ENCODE peak calls at places on chromosome 2, in five cellular contexts. U is kidney tubule cell; L is head of caudate nucleus; O is activated CD4-positive, alpha-beta T cell treated with anti-CD3 and anti-CD28 coated beads, Interleukin-2, amount 50 U/mL, for 1 hour; X is EL. D is an unnamed sample.

GRCh38 chr2:105546623-105546964 is 147.7 kb upstream of the FHL2 start:
- DNase-seq in L (no peak), O (peak), U (no peak), X (no peak), D (peak)

GRCh38 chr2:88199912-88200682 is 30.0 kb downstream of the THNSL2 start:
- DNase-seq in L (peak), O (no peak), U (peak), X (peak), D (peak)

GRCh38 chr2:68931799-68932198 is 20.9 kb downstream of the GKN2 start:
- DNase-seq in L (no peak), O (no peak), U (no peak), X (no peak), D (no peak)

GRCh38 chr2:160375037-160375436 is 118.6 kb downstream of the RBMS1 start:
- DNase-seq in O (no peak), X (peak), U (no peak), L (no peak), D (peak)

GRCh38 chr2:8115966-8116365 is 565.9 kb upstream of the ID2 start:
- DNase-seq in L (no peak), O (no peak), X (peak), U (no peak), D (no peak)

GRCh38 chr2:197184959-197185586 is 125.5 kb downstream of the ANKRD44 start:
- DNase-seq in L (peak), O (no peak), U (peak), X (no peak), D (peak)

GRCh38 chr2:171390941-171391516 is 42.8 kb downstream of the METTL8 start:
- DNase-seq in X (peak), O (no peak), U (peak), L (no peak), D (peak)

GRCh38 chr2:40274284-40274683 is 177.6 kb downstream of the SLC8A1 start:
- DNase-seq in X (no peak), L (peak), O (no peak), U (no peak), D (no peak)

GRCh38 chr2:6896930-6897759 is 19.6 kb downstream of the RSAD2 start:
- DNase-seq in O (no peak), X (peak), U (peak), L (no peak), D (peak)

GRCh38 chr2:6917761-6918421 is 679 bp downstream of the RNF144A start:
- DNase-seq in X (no peak), U (peak), L (no peak), O (no peak), D (no peak)

GRCh38 chr2:11775384-11775783 is 29.0 kb downstream of the LPIN1 start:
- DNase-seq in X (peak), L (no peak), O (no peak), U (peak), D (peak)

GRCh38 chr2:191478754-191479679 is 198.9 kb upstream of the NABP1 start:
- DNase-seq in O (no peak), L (no peak), U (no peak), X (no peak), D (peak)

GRCh38 chr2:239275037-239275685 is 125.7 kb downstream of the HDAC4 start:
- DNase-seq in X (peak), O (peak), U (peak), L (no peak), D (no peak)

GRCh38 chr2:16190446-16191270 is 250.3 kb downstream of the MYCN start:
- DNase-seq in O (no peak), X (no peak), L (no peak), U (no peak), D (no peak)

GRCh38 chr2:190180313-190181065 is 118.0 kb upstream of the MSTN start:
- DNase-seq in L (peak), O (no peak), X (peak), U (peak), D (peak)

GRCh38 chr2:48768669-48769068 is 13.1 kb upstream of the LHCGR start:
- DNase-seq in O (no peak), L (no peak), U (no peak), X (peak), D (no peak)

GRCh38 chr2:198441876-198442275 is 637.5 kb downstream of the PLCL1 start:
- DNase-seq in U (no peak), X (no peak), L (no peak), O (no peak), D (no peak)

GRCh38 chr2:70084973-70085710 is 2.1 kb upstream of the PCBP1 start:
- DNase-seq in X (no peak), O (peak), L (peak), U (peak), D (peak)

GRCh38 chr2:74583504-74583903 is 29.0 kb downstream of the DOK1 start:
- DNase-seq in U (peak), X (peak), O (no peak), L (no peak), D (no peak)

GRCh38 chr2:181954538-181954883 is 31.1 kb upstream of the PPP1R1C start:
- DNase-seq in X (peak), U (no peak), L (no peak), O (no peak), D (no peak)

GRCh38 chr2:126627623-126628022 is 28.3 kb upstream of the GYPC start:
- DNase-seq in L (no peak), U (no peak), X (no peak), O (no peak), D (no peak)

GRCh38 chr2:218999881-219000568 is 6.8 kb upstream of the CRYBA2 start:
- DNase-seq in X (no peak), O (no peak), L (no peak), U (no peak), D (no peak)

GRCh38 chr2:20113986-20114938 is 62.8 kb upstream of the LAPTM4A start:
- DNase-seq in X (no peak), L (no peak), O (no peak), U (no peak), D (peak)

GRCh38 chr2:216164087-216164486 is 54.9 kb downstream of the XRCC5 start:
- DNase-seq in L (no peak), X (no peak), O (no peak), U (no peak), D (no peak)

GRCh38 chr2:219598308-219599078 is 836 bp downstream of the STK11IP start:
- DNase-seq in X (no peak), O (no peak), L (no peak), U (no peak), D (peak)

GRCh38 chr2:51695531-51695930 is 663.6 kb upstream of the NRXN1 start:
- DNase-seq in U (no peak), X (no peak), L (no peak), O (no peak), D (no peak)

GRCh38 chr2:217430916-217431576 is 571.2 kb upstream of the TNP1 start:
- DNase-seq in X (peak), L (no peak), U (no peak), O (no peak), D (no peak)

GRCh38 chr2:196191541-196191940 is 20.2 kb upstream of the STK17B start:
- DNase-seq in L (no peak), X (no peak), U (no peak), O (no peak), D (no peak)

GRCh38 chr2:181411105-181411849 is 45.9 kb upstream of the ITGA4 start:
- DNase-seq in U (no peak), L (no peak), X (no peak), O (no peak), D (no peak)

GRCh38 chr2:1769703-1770422 is 25.5 kb upstream of the PXDN start:
- DNase-seq in O (peak), U (peak), X (peak), L (peak), D (peak)

GRCh38 chr2:176637497-176638166 is 368.4 kb downstream of the MTX2 start:
- DNase-seq in O (no peak), X (peak), U (peak), L (no peak), D (peak)

GRCh38 chr2:134774786-134775641 is 56.2 kb upstream of the TMEM163 start:
- DNase-seq in O (no peak), X (peak), U (peak), L (no peak), D (no peak)

GRCh38 chr2:120298173-120298835 is 45.7 kb downstream of the RALB start:
- DNase-seq in L (no peak), O (no peak), U (no peak), X (peak), D (no peak)

GRCh38 chr2:146893500-146894041 is 951.3 kb upstream of the ACVR2A start:
- DNase-seq in O (no peak), U (no peak), L (no peak), X (no peak), D (no peak)